ENCODE peak calls at places on chromosomes 13 and 19, in ten cellular contexts. L is bronchial epithelial cell; Q is CD8-positive, alpha-beta T cell; H is breast epithelium; F is IMR-90; M is heart right ventricle; I is lung; S is right atrium auricular region; O is tibial nerve; P is BJ. E is an unnamed sample.

GRCh38 chr19:4523306-4524110 is 5.2 kb upstream of the PLIN4 start:
- DNase-seq in S (no peak), L (no peak), I (peak; percentile 51), M (no peak), O (no peak), P (no peak), F (peak; percentile 10), H (no peak), Q (peak; percentile 10), E (no peak)

GRCh38 chr13:32086791-32087441 is 55.3 kb downstream of the FRY start:
- DNase-seq in Q (no peak), M (no peak), L (no peak), O (no peak), I (no peak), S (no peak), P (no peak), F (no peak), H (no peak), E (no peak)

GRCh38 chr13:44148159-44148929 is 225.3 kb upstream of the SERP2 start:
- DNase-seq in Q (no peak), S (no peak), F (peak; percentile 20), H (no peak), P (no peak), O (no peak), I (peak; percentile 10), L (no peak), M (no peak), E (no peak)

GRCh38 chr13:53068841-53069520 is 40.4 kb downstream of the OLFM4 start:
- DNase-seq in P (no peak), F (no peak), L (no peak), M (no peak), H (no peak), S (no peak), O (peak; percentile 21), I (no peak), Q (no peak), E (no peak)

GRCh38 chr19:15249912-15250634 is 17.8 kb upstream of the EPHX3 start:
- DNase-seq in Q (no peak), M (peak; percentile 79), F (peak; percentile 95), O (no peak), H (peak; percentile 44), L (peak; percentile 66), I (no peak), P (peak; percentile 74), S (peak; percentile 77), E (no peak)

GRCh38 chr19:46659151-46660007 is 1.6 kb downstream of the DACT3 start:
- DNase-seq in O (no peak), F (no peak), H (no peak), I (no peak), M (peak; percentile 60), Q (no peak), P (no peak), L (no peak), S (no peak), E (no peak)

GRCh38 chr19:40642757-40643325 is 41.7 kb downstream of the LTBP4 start:
- DNase-seq in F (no peak), P (no peak), M (no peak), Q (no peak), I (no peak), H (no peak), O (no peak), L (no peak), S (no peak), E (no peak)

GRCh38 chr19:2782357-2782935 is 627 bp downstream of the SGTA start:
- DNase-seq in L (no peak), F (no peak), H (no peak), Q (no peak), I (no peak), M (no peak), S (no peak), O (no peak), P (no peak), E (no peak)

DNA sequence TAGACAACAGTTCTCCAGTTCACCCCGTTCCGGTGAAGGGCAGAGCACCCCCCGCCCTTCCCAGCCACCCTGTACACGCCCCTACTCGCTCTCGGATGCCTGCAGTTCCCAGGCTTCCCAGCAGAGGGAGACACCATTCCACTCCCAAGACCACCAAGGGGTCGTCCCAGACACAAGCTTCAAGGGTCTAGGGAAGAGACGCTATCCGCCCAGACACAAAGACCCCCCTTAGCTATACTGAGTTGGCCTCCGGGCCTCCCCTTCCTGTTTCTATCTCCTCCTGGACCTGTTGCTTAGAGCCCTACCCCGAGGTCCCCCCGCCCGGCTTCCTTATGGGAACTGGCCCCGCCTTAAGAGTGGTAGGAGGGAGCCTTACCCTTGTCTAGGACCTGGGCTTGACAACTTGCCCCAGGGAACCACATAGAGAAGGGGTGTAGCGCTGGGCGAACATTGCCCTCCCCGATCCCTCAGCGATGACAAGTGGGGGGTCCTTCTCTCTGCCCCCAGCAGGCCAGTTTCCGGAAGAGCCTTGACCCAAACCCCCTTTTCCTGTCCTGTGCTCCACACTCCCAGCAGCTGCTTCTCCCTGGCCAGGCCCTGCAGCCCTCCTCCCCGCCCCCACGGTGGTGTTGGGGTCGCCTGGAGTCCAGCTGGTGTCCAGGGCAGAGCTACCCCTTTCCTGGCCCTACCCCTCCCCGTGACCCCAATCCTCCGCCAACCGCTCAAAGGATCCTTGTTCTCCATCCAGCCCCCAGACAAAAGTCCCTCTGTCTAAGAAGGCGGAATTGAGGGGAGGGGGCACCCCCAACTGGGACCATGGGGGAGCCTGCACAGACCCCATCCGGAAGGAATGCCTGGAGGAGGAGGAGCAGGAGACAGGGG is 726 bp upstream of the FXYD3 start:
- DNase-seq in H (peak; percentile 72), M (peak; percentile 63), F (peak; percentile 27), L (peak; percentile 55), I (peak; percentile 70), S (no peak), Q (peak; percentile 56), O (peak; percentile 75), P (no peak), E (peak; percentile 43)
- H3K27me3 ChIP-seq in H (no peaks in the 10 kb centered on the region), M (no peaks in the 10 kb centered on the region), F (peaks cover 26% of the 10 kb centered on the region), L (no peaks in the 10 kb centered on the region), I (no peaks in the 10 kb centered on the region), S (no peaks in the 10 kb centered on the region), Q (no peaks in the 10 kb centered on the region), O (no peaks in the 10 kb centered on the region), P (peaks cover 10% of the 10 kb centered on the region), E (peaks cover 3% of the 10 kb centered on the region)

GRCh38 chr19:18608102-18608804 is 1.7 kb upstream of the CRLF1 start:
- DNase-seq in Q (no peak), M (no peak), L (no peak), I (no peak), P (no peak), F (no peak), O (no peak), H (no peak), S (no peak), E (no peak)

GRCh38 chr19:18607222-18608101 is 863 bp upstream of the CRLF1 start:
- DNase-seq in F (no peak), S (no peak), I (no peak), H (no peak), Q (no peak), O (no peak), M (no peak), L (no peak), P (no peak), E (no peak)

GRCh38 chr19:18605546-18606280 is 886 bp downstream of the CRLF1 start:
- DNase-seq in Q (no peak), O (no peak), H (no peak), I (no peak), L (no peak), P (no peak), F (no peak), S (no peak), M (no peak), E (no peak)

GRCh38 chr19:18605196-18605545 is 1.4 kb downstream of the CRLF1 start:
- DNase-seq in P (no peak), Q (no peak), F (no peak), M (no peak), H (no peak), O (no peak), I (no peak), L (no peak), S (no peak), E (no peak)

DNA sequence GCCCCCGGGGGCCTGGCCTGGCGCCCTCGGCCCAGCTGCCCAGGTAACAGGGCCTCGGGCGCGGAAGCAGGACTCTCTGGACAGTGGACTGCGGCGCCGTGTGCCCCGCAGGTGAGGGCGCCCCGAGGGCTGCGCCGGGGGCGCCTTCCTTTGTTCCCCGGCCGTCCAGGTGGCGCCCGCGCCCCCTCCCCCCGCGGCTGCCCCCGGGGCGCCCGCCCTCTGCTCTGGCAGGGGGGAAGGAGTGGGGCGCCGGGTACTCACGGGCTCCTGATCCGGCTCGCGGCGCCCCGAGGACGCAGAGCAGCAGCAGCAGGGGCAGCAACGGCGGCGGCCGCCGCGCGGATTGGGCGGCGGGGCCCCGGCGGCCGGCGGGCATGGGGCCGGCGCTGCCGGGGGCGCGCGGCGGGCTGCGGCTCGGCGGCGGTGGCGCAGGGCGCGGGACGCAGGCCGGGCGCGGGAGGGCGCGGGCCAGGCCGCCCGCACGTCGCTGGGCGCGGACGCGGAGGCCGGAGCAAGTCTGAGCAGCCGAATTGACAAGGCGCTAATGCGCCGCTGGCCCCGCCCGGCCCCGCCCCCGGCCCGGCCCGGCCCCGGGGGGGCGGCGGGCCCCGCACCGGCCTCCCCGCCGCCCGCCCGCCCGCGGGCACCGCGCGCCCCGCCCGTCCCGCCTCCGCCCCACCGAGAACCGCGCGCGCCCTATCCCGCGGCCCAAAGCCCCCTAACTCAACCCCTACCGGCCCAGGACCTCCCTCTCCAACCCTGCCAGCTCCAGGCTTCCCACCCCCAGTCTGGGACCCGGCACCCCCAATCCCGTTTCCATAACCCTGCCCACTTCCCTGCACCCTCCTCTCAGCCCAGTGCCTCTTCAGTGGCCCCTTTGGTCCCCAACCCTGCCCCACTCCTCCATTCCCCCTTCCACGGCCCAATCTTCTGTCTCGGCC is at the start of gene CRLF1:
- DNase-seq in P (no peak), M (no peak), F (no peak), H (no peak), L (no peak), S (no peak), Q (no peak), I (no peak), O (no peak), E (no peak)
- H3K27me3 ChIP-seq in P (peaks cover 42% of the 10 kb centered on the region), M (peaks cover 96% of the 10 kb centered on the region), F (peaks cover 77% of the 10 kb centered on the region), H (peaks cover 21% of the 10 kb centered on the region), L (peaks cover 32% of the 10 kb centered on the region), S (peaks cover 45% of the 10 kb centered on the region), Q (peaks cover 50% of the 10 kb centered on the region), I (no peaks in the 10 kb centered on the region), O (peaks cover 89% of the 10 kb centered on the region), E (peaks cover 80% of the 10 kb centered on the region)

GRCh38 chr19:17950310-17951150 is 16.4 kb upstream of the KCNN1 start:
- DNase-seq in S (no peak), H (no peak), P (no peak), I (no peak), Q (no peak), O (no peak), M (no peak), L (no peak), F (no peak), E (peak; percentile 61)

GRCh38 chr19:17952041-17952976 is 14.6 kb upstream of the KCNN1 start:
- DNase-seq in I (no peak), S (no peak), P (no peak), M (no peak), L (no peak), O (no peak), F (no peak), H (no peak), Q (no peak), E (no peak)

GRCh38 chr19:17953316-17953801 is 13.5 kb upstream of the KCNN1 start:
- DNase-seq in P (no peak), I (no peak), M (no peak), Q (no peak), H (no peak), F (no peak), S (no peak), O (no peak), L (no peak), E (no peak)

GRCh38 chr19:17949956-17950309 is 17.0 kb upstream of the KCNN1 start:
- DNase-seq in F (no peak), S (no peak), Q (no peak), H (no peak), O (no peak), M (no peak), L (no peak), P (no peak), I (no peak), E (no peak)

GRCh38 chr19:17951151-17952040 is 15.5 kb upstream of the KCNN1 start:
- DNase-seq in Q (no peak), H (no peak), I (no peak), M (no peak), P (no peak), L (no peak), F (no peak), O (no peak), S (no peak), E (no peak)
- H3K27me3 ChIP-seq in Q (peaks cover 50% of the 10 kb centered on the region), H (peaks cover 15% of the 10 kb centered on the region), I (no peaks in the 10 kb centered on the region), M (peaks cover 73% of the 10 kb centered on the region), P (peaks cover 40% of the 10 kb centered on the region), L (peaks cover 45% of the 10 kb centered on the region), F (peaks cover 66% of the 10 kb centered on the region), O (peaks cover 77% of the 10 kb centered on the region), S (peaks cover 23% of the 10 kb centered on the region), E (peaks cover 61% of the 10 kb centered on the region)

DNA sequence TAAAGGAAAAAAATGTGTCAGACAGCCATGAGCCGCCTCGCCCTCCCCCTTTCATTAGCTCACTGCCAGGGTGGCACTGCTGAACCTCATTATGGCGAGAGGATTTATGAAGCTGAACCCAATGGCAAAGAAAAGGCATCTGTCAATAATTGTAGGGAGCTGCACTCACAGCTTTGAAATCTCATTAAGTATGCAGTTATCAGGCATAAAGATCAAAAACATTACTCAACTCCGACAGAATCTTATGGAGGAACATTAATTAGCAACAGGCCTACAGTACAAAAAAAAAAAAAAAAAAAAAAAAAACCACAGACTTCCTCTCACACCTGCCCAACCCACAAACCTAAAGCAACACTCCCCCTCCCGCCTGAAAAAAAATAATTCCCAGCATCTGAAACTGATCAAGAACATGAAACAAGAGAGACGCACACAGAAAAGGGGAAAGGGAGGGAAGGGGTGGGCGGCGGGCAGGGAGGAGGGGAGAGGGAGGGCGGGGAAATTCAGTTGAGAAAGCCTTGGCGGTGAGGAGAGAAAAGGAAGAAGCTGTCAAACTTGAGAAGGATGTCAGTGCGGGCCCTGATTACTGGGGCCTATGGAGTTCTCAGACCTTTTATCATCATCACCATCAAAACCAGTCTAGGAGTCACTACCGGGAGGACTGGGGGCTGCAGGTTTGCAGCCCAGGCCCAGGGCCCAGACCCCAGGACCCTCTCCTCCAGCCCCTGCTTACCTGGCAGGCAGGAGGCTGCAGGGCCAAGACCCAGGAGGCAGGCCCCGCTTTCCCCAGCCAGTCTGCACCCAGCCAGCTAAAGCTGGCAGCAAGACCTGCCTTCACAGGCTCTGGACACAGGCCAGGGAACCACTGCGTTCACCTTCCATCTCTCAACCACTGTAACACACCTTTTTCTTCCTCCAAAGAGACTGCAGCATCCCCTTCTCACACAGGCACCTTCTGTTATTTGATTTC is 8.9 kb downstream of the TSHZ3 start:
- DNase-seq in M (no peak), I (no peak), Q (no peak), S (no peak), L (peak; percentile 44), H (no peak), O (no peak), P (peak; percentile 59), F (peak; percentile 62), E (peak; percentile 27)
- H3K27me3 ChIP-seq in M (no peaks in the 10 kb centered on the region), I (no peaks in the 10 kb centered on the region), Q (peaks cover 3% of the 10 kb centered on the region), S (no peaks in the 10 kb centered on the region), L (no peaks in the 10 kb centered on the region), H (no peaks in the 10 kb centered on the region), O (no peaks in the 10 kb centered on the region), P (no peaks in the 10 kb centered on the region), F (no peaks in the 10 kb centered on the region), E (no peaks in the 10 kb centered on the region)